ENCODE peak calls at places on chromosome 19, in eight cellular contexts. I is HL-60, U is IMR-90, O is thyroid gland, H is Caco-2, R is lower lobe of right lung, F is heart right ventricle, J is psoas muscle. G is an unnamed sample. For H3K27me3, the result is how much of the 10 kb centered on the place peaks cover.

GRCh38 chr19:19635313-19635702 is 7.3 kb upstream of the LPAR2 start:
- DNase-seq in I (no peak), U (no peak), O (no peak), H (no peak), R (no peak), F (no peak), J (no peak), G (no peak)

GRCh38 chr19:4375620-4376228 is 24.6 kb downstream of the SH3GL1 start:
- DNase-seq in I (peak), U (peak), O (no peak), H (peak), R (no peak), F (no peak), J (peak), G (peak)

GRCh38 chr19:45645631-45646344 is 6.6 kb upstream of the EML2 start:
- DNase-seq in I (no peak), U (peak), O (peak), H (peak), R (peak), F (peak), J (peak), G (peak)

GRCh38 chr19:33815410-33816340 is 19.0 kb downstream of the KCTD15 start:
- DNase-seq in I (no peak), U (peak), O (no peak), H (no peak), R (peak), F (no peak), J (no peak), G (no peak)

GRCh38 chr19:45164577-45165335 is 4.0 kb upstream of the NKPD1 start:
- DNase-seq in I (peak), U (peak), O (peak), H (no peak), R (peak), F (peak), J (peak), G (peak)

GRCh38 chr19:1064661-1065605 is 2.0 kb upstream of the ARHGAP45 start:
- DNase-seq in I (no peak), U (peak), O (peak), H (peak), R (peak), F (peak), J (peak), G (peak)

GRCh38 chr19:10105241-10106099 is 692 bp upstream of the PPAN start:
- DNase-seq in I (peak), U (no peak), O (no peak), H (no peak), R (no peak), F (no peak), J (no peak), G (no peak)

GRCh38 chr19:17753976-17754375 is 2.7 kb downstream of the FCHO1 start:
- DNase-seq in I (no peak), U (no peak), O (no peak), H (no peak), R (no peak), F (no peak), J (no peak), G (no peak)

GRCh38 chr19:41616785-41617621 is 9.9 kb downstream of the CEACAM4 start:
- DNase-seq in I (no peak), U (peak), O (no peak), H (no peak), R (no peak), F (no peak), J (no peak), G (no peak)

GRCh38 chr19:16371540-16371986 is 46.9 kb downstream of the KLF2 start:
- DNase-seq in I (no peak), U (no peak), O (no peak), H (no peak), R (peak), F (peak), J (peak), G (no peak)

GRCh38 chr19:1663854-1664253 is 11.4 kb upstream of the TCF3 start:
- DNase-seq in I (no peak), U (no peak), O (no peak), H (no peak), R (no peak), F (no peak), J (no peak), G (no peak)

GRCh38 chr19:17860331-17860992 is 752 bp downstream of the RPL18A start:
- DNase-seq in I (no peak), U (no peak), O (no peak), H (no peak), R (no peak), F (no peak), J (no peak), G (no peak)

GRCh38 chr19:43778651-43779050 is 2.1 kb downstream of the KCNN4 start:
- DNase-seq in I (no peak), U (no peak), O (no peak), H (no peak), R (no peak), F (no peak), J (no peak), G (no peak)

GRCh38 chr19:54462713-54463530 is 656 bp downstream of the LENG9 start:
- DNase-seq in I (no peak), U (peak), O (peak), H (peak), R (peak), F (peak), J (peak), G (peak)

GRCh38 chr19:50507376-50507775 is 3.6 kb downstream of the JOSD2 start:
- DNase-seq in I (no peak), U (no peak), O (no peak), H (no peak), R (peak), F (no peak), J (no peak), G (no peak)

GRCh38 chr19:55132453-55133129 is 15.2 kb upstream of the PPP1R12C start:
- DNase-seq in I (no peak), U (no peak), O (no peak), H (no peak), R (no peak), F (no peak), J (no peak), G (no peak)

GRCh38 chr19:16542894-16543498 is 759 bp upstream of the CHERP start:
- DNase-seq in I (no peak), U (no peak), O (no peak), H (no peak), R (no peak), F (no peak), J (no peak), G (no peak)

GRCh38 chr19:1837625-1838105 is 10.6 kb downstream of the REXO1 start:
- DNase-seq in I (no peak), U (no peak), O (no peak), H (no peak), R (no peak), F (no peak), J (no peak), G (peak)

GRCh38 chr19:48361912-48362311 is 1.8 kb downstream of the TMEM143 start:
- DNase-seq in I (no peak), U (no peak), O (no peak), H (no peak), R (no peak), F (no peak), J (no peak), G (no peak)

GRCh38 chr19:4140237-4140711 is 13.2 kb upstream of the CREB3L3 start:
- DNase-seq in I (no peak), U (peak), O (peak), H (peak), R (peak), F (no peak), J (no peak), G (peak)

GRCh38 chr19:13637664-13638063 is 126.7 kb upstream of the MRI1 start:
- DNase-seq in I (no peak), U (peak), O (no peak), H (no peak), R (no peak), F (no peak), J (no peak), G (no peak)

GRCh38 chr19:2333027-2333806 is 4.7 kb downstream of the SPPL2B start:
- DNase-seq in I (no peak), U (no peak), O (no peak), H (no peak), R (no peak), F (no peak), J (no peak), G (peak)

GRCh38 chr19:41882568-41883462 is at the start of gene ARHGEF1:
- DNase-seq in I (no peak), U (no peak), O (peak), H (no peak), R (peak), F (peak), J (peak), G (peak)

GRCh38 chr19:16661480-16662034 is 618 bp downstream of the TMEM38A start:
- DNase-seq in I (no peak), U (no peak), O (peak), H (peak), R (peak), F (peak), J (peak), G (peak)

GRCh38 chr19:5718579-5719273 is 1.2 kb downstream of the LONP1 start:
- DNase-seq in I (peak), U (peak), O (no peak), H (no peak), R (no peak), F (no peak), J (no peak), G (no peak)

GRCh38 chr19:5805465-5806132 is 732 bp downstream of the NRTN start:
- DNase-seq in I (no peak), U (peak), O (peak), H (peak), R (peak), F (peak), J (no peak), G (peak)

GRCh38 chr19:5090780-5091575 is 122.1 kb downstream of the KDM4B start:
- DNase-seq in I (no peak), U (peak), O (peak), H (no peak), R (no peak), F (peak), J (no peak), G (peak)

GRCh38 chr19:13165091-13165997 is 15.1 kb downstream of the IER2 start:
- DNase-seq in I (no peak), U (no peak), O (no peak), H (peak), R (no peak), F (no peak), J (no peak), G (no peak)

GRCh38 chr19:46916971-46917370 is 56.2 kb downstream of the ARHGAP35 start:
- DNase-seq in I (no peak), U (no peak), O (no peak), H (no peak), R (no peak), F (no peak), J (no peak), G (no peak)

GRCh38 chr19:46913852-46914430 is 53.1 kb downstream of the ARHGAP35 start:
- DNase-seq in I (no peak), U (peak), O (no peak), H (no peak), R (no peak), F (no peak), J (no peak), G (no peak)

GRCh38 chr19:46915386-46915785 is 54.6 kb downstream of the ARHGAP35 start:
- DNase-seq in I (no peak), U (no peak), O (no peak), H (no peak), R (no peak), F (no peak), J (no peak), G (no peak)

GRCh38 chr19:46911456-46911855 is 50.7 kb downstream of the ARHGAP35 start:
- DNase-seq in I (no peak), U (no peak), O (no peak), H (no peak), R (no peak), F (no peak), J (no peak), G (no peak)

GRCh38 chr19:46913198-46913851 is 52.5 kb downstream of the ARHGAP35 start:
- DNase-seq in I (no peak), U (no peak), O (no peak), H (no peak), R (no peak), F (no peak), J (no peak), G (no peak)
- H3K4me3 ChIP-seq in I (no peak), U (no peak), O (no peak), H (no peak), R (no peak), F (no peak), J (no peak), G (no peak)

GRCh38 chr19:35784401-35785086 is 9.2 kb downstream of the ARHGAP33 start:
- DNase-seq in I (no peak), U (no peak), O (no peak), H (no peak), R (no peak), F (no peak), J (no peak), G (no peak)

GRCh38 chr19:35785087-35785627 is 9.8 kb downstream of the ARHGAP33 start:
- DNase-seq in I (no peak), U (no peak), O (no peak), H (no peak), R (no peak), F (no peak), J (no peak), G (no peak)

GRCh38 chr19:35782589-35782988 is 7.2 kb downstream of the ARHGAP33 start:
- DNase-seq in I (no peak), U (no peak), O (no peak), H (no peak), R (no peak), F (no peak), J (no peak), G (no peak)

GRCh38 chr19:35781650-35782049 is 6.3 kb downstream of the ARHGAP33 start:
- DNase-seq in I (no peak), U (no peak), O (no peak), H (no peak), R (no peak), F (no peak), J (no peak), G (no peak)

GRCh38 chr19:35783469-35784400 is 8.4 kb downstream of the ARHGAP33 start:
- DNase-seq in I (no peak), U (no peak), O (no peak), H (no peak), R (no peak), F (no peak), J (no peak), G (no peak)
- TF ChIP-seq CTCF in I (no peak), U (no peak), O (no peak), H (peak), R (no peak), F (no peak), J (no peak), G (no peak)

GRCh38 chr19:7699003-7699402 is 2.9 kb downstream of the FCER2 start:
- DNase-seq in I (no peak), U (no peak), O (no peak), H (no peak), R (no peak), F (no peak), J (no peak), G (no peak)

GRCh38 chr19:7700128-7700470 is 1.8 kb downstream of the FCER2 start:
- DNase-seq in I (no peak), U (no peak), O (no peak), H (no peak), R (no peak), F (no peak), J (no peak), G (no peak)

GRCh38 chr19:7697721-7698287 is 4.1 kb downstream of the FCER2 start:
- DNase-seq in I (no peak), U (no peak), O (no peak), H (no peak), R (no peak), F (no peak), J (no peak), G (no peak)

GRCh38 chr19:7699422-7700127 is 2.4 kb downstream of the FCER2 start:
- DNase-seq in I (no peak), U (no peak), O (no peak), H (no peak), R (no peak), F (no peak), J (no peak), G (no peak)

DNA sequence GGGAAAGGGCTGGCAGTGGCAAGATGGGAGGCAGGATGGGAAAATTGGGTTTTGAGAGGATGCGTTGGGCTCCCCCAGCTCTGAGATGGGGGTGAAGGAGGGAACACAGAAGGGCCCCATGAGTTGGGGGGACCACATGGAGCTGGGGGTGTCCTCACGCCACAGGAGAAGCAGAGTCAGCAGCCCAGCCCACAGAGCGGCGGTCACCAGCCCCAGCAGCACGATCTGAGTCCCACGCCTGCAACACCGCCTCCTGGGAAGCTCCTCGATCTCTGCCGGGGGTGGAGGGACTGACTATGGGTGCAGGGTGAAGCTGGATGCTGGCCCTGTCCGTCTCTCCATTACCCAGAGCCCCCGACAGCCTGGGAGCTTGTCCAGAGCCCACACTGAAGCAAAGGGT is 3.3 kb downstream of the FCER2 start:
- DNase-seq in I (no peak), U (no peak), O (no peak), H (no peak), R (no peak), F (no peak), J (no peak), G (no peak)
- H3K27me3 ChIP-seq in I (under half), U (under half), O (under half), H (under half), R (under half), F (under half), J (under half), G (under half)

DNA sequence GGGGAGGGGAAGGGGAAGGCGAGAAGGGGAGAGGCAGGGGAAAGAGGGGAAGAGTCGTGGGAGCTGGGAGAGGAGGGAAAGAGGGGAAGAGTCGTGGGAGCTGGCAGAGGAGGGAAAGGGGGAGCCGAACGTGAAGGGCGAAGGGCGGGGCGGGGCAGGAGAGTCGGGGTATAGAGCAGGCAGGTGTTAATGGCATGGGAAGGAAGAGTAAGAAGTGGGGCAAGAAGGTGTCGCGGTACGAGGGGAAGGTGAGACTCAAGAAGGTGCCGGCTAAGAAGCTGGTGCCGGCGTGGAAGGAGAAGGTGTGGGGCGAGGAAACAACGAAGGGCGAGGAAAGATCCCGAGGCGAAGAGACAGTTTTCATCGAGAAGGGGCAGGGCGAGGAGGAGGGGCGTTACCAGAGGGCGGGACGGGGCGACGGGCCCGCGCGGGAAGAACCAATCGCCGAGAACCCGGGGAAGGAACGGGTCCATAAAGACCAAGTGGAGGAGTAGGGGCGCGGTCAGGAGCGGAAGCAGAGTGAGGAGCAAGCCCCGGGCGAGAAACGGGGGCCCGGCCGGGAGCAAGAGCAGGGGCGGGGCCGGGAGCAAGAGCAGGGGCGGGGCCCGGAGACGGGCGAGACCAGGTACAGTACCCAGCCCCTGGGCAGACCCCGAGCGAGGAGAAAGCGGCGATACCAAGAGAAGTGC is 463 bp downstream of the CATSPERG start:
- DNase-seq in I (peak), U (peak), O (peak), H (peak), R (peak), F (peak), J (peak), G (peak)
- H3K4me3 ChIP-seq in I (peak), U (peak), O (peak), H (peak), R (peak), F (peak), J (peak), G (peak)

DNA sequence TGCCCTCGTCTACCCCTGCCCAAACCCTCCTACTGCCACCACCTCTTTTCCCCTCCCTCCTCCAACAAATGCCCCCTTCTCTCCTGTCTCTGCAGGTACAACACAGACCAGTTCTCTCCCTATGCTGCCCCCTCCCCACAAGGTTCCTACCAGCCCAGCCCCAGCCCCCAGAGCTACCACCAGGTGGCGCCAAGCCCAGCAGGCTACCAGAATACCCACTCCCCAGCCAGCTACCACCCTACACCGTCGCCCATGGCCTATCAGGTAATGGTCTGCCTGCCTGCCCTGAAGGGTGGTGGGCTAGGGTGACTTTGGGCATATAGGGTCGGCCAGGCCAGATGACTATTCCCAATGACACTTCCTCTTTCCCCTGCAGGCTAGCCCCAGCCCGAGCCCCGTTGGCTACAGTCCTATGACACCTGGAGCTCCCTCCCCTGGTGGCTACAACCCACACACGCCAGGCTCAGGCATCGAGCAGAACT is 6.5 kb upstream of the TIMM50 start:
- DNase-seq in I (no peak), U (peak), O (peak), H (peak), R (peak), F (peak), J (peak), G (peak)
- TF ChIP-seq CTCF in I (peak), U (peak), O (peak), H (peak), R (peak), F (peak), J (peak), G (peak)